ENCODE peak calls at places on chromosomes 12 and 14, in six cellular contexts. One of them, this sample, is unnamed.

GRCh38 chr12:132529156-132529839 is 39.3 kb downstream of the FBRSL1 start:
- DNase-seq in EH: no peak
- DNase-seq in IMR-90: no peak
- DNase-seq in substantia nigra: no peak
- DNase-seq in Kasumi-1: no peak
- DNase-seq in activated T-cell treated with anti-CD3 and anti-CD28 coated beads, Interleukin-2, amount 50 U/mL, for 72 hours: no peak
- DNase-seq in this sample: no peak

GRCh38 chr14:78152246-78153068 is 17.7 kb upstream of the NRXN3 start:
- DNase-seq in substantia nigra: no peak
- DNase-seq in IMR-90: no peak
- DNase-seq in Kasumi-1: no peak
- DNase-seq in EH: no peak
- DNase-seq in activated T-cell treated with anti-CD3 and anti-CD28 coated beads, Interleukin-2, amount 50 U/mL, for 72 hours: no peak
- DNase-seq in this sample: no peak

GRCh38 chr14:67446371-67447032 is 34.5 kb upstream of the PLEK2 start:
- DNase-seq in Kasumi-1: no peak
- DNase-seq in substantia nigra: peak
- DNase-seq in EH: no peak
- DNase-seq in activated T-cell treated with anti-CD3 and anti-CD28 coated beads, Interleukin-2, amount 50 U/mL, for 72 hours: no peak
- DNase-seq in IMR-90: no peak
- DNase-seq in this sample: no peak

GRCh38 chr12:83040339-83040738 is 353.6 kb downstream of the TMTC2 start:
- DNase-seq in EH: no peak
- DNase-seq in substantia nigra: no peak
- DNase-seq in activated T-cell treated with anti-CD3 and anti-CD28 coated beads, Interleukin-2, amount 50 U/mL, for 72 hours: no peak
- DNase-seq in IMR-90: no peak
- DNase-seq in Kasumi-1: peak
- DNase-seq in this sample: no peak

GRCh38 chr12:188910-189621 is 24.9 kb downstream of the SLC6A12 start:
- DNase-seq in IMR-90: peak
- DNase-seq in EH: peak
- DNase-seq in Kasumi-1: peak
- DNase-seq in substantia nigra: peak
- DNase-seq in activated T-cell treated with anti-CD3 and anti-CD28 coated beads, Interleukin-2, amount 50 U/mL, for 72 hours: peak
- DNase-seq in this sample: peak

GRCh38 chr12:47207829-47208248 is 128.1 kb upstream of the AMIGO2 start:
- DNase-seq in substantia nigra: no peak
- DNase-seq in EH: peak
- DNase-seq in activated T-cell treated with anti-CD3 and anti-CD28 coated beads, Interleukin-2, amount 50 U/mL, for 72 hours: no peak
- DNase-seq in Kasumi-1: peak
- DNase-seq in IMR-90: no peak
- DNase-seq in this sample: no peak

GRCh38 chr14:72737560-72737943 is 156.3 kb downstream of the DPF3 start:
- DNase-seq in substantia nigra: no peak
- DNase-seq in EH: peak
- DNase-seq in IMR-90: no peak
- DNase-seq in activated T-cell treated with anti-CD3 and anti-CD28 coated beads, Interleukin-2, amount 50 U/mL, for 72 hours: no peak
- DNase-seq in Kasumi-1: no peak
- DNase-seq in this sample: no peak

GRCh38 chr12:128042825-128043224 is 224.1 kb upstream of the TMEM132C start:
- DNase-seq in activated T-cell treated with anti-CD3 and anti-CD28 coated beads, Interleukin-2, amount 50 U/mL, for 72 hours: no peak
- DNase-seq in Kasumi-1: no peak
- DNase-seq in IMR-90: no peak
- DNase-seq in substantia nigra: no peak
- DNase-seq in EH: no peak
- DNase-seq in this sample: no peak

GRCh38 chr12:103517161-103517560 is 21.4 kb upstream of the C12orf42 start:
- DNase-seq in substantia nigra: no peak
- DNase-seq in IMR-90: no peak
- DNase-seq in Kasumi-1: no peak
- DNase-seq in EH: no peak
- DNase-seq in activated T-cell treated with anti-CD3 and anti-CD28 coated beads, Interleukin-2, amount 50 U/mL, for 72 hours: no peak
- DNase-seq in this sample: no peak

GRCh38 chr14:39229222-39229543 is 4.5 kb upstream of the MIA2 start:
- DNase-seq in substantia nigra: no peak
- DNase-seq in EH: peak
- DNase-seq in Kasumi-1: peak
- DNase-seq in activated T-cell treated with anti-CD3 and anti-CD28 coated beads, Interleukin-2, amount 50 U/mL, for 72 hours: peak
- DNase-seq in IMR-90: peak
- DNase-seq in this sample: no peak

GRCh38 chr14:59337151-59337611 is 128.0 kb downstream of the GPR135 start:
- DNase-seq in activated T-cell treated with anti-CD3 and anti-CD28 coated beads, Interleukin-2, amount 50 U/mL, for 72 hours: no peak
- DNase-seq in Kasumi-1: no peak
- DNase-seq in EH: peak
- DNase-seq in substantia nigra: no peak
- DNase-seq in IMR-90: no peak
- DNase-seq in this sample: peak

GRCh38 chr14:94867931-94868597 is 98.2 kb upstream of the GSC start:
- DNase-seq in EH: no peak
- DNase-seq in IMR-90: no peak
- DNase-seq in substantia nigra: peak
- DNase-seq in Kasumi-1: no peak
- DNase-seq in activated T-cell treated with anti-CD3 and anti-CD28 coated beads, Interleukin-2, amount 50 U/mL, for 72 hours: no peak
- DNase-seq in this sample: no peak

GRCh38 chr12:129949652-129950051 is 45.8 kb upstream of the TMEM132D start:
- DNase-seq in Kasumi-1: no peak
- DNase-seq in EH: no peak
- DNase-seq in activated T-cell treated with anti-CD3 and anti-CD28 coated beads, Interleukin-2, amount 50 U/mL, for 72 hours: no peak
- DNase-seq in IMR-90: no peak
- DNase-seq in substantia nigra: no peak
- DNase-seq in this sample: no peak